ENCODE peak calls at places on chromosomes 2 and 18, in five cellular contexts. I is tibial artery, R is fibroblast of lung, S is skeletal muscle cell, B is esophagus squamous epithelium. A is an unnamed sample.

GRCh38 chr18:48735070-48735676 is 196.3 kb downstream of the CTIF start:
- DNase-seq in I (no peak), R (no peak), S (no peak), B (no peak), A (peak; percentile 40)

GRCh38 chr2:223884399-223884798 is 47.0 kb upstream of the AP1S3 start:
- DNase-seq in I (no peak), R (no peak), S (no peak), B (no peak), A (peak; percentile 29)

GRCh38 chr2:187497140-187497539 is 49.1 kb upstream of the CALCRL start:
- DNase-seq in I (no peak), R (no peak), S (no peak), B (no peak), A (no peak)

GRCh38 chr2:9327873-9328352 is 95.4 kb downstream of the ITGB1BP1 start:
- DNase-seq in I (no peak), R (peak; percentile 56), S (no peak), B (no peak), A (peak; percentile 76)

GRCh38 chr2:226273440-226273839 is 526.2 kb downstream of the IRS1 start:
- DNase-seq in I (no peak), R (no peak), S (no peak), B (no peak), A (no peak)

GRCh38 chr2:145753209-145753608 is 1233.3 kb upstream of the ZEB2 start:
- DNase-seq in I (no peak), R (no peak), S (no peak), B (no peak), A (no peak)

GRCh38 chr2:145751634-145752033 is 1231.7 kb upstream of the ZEB2 start:
- DNase-seq in I (no peak), R (peak; percentile 72), S (peak; percentile 75), B (no peak), A (peak; percentile 66)

GRCh38 chr2:54549912-54550518 is 93.9 kb downstream of the SPTBN1 start:
- DNase-seq in I (no peak), R (no peak), S (no peak), B (no peak), A (no peak)

GRCh38 chr18:74389161-74389927 is 67.8 kb downstream of the DIPK1C start:
- DNase-seq in I (no peak), R (no peak), S (no peak), B (no peak), A (no peak)

GRCh38 chr2:171102802-171103201 is 57.9 kb downstream of the TLK1 start:
- DNase-seq in I (no peak), R (no peak), S (no peak), B (no peak), A (no peak)
- H3K4me3 ChIP-seq in I (no peak overlapping the region), R (no peak overlapping the region), S (no peak overlapping the region), B (no peak overlapping the region), A (no peak overlapping the region)

GRCh38 chr2:222423186-222423585 is 1.2 kb upstream of the SGPP2 start:
- DNase-seq in I (no peak), R (no peak), S (no peak), B (no peak), A (no peak)

GRCh38 chr2:222421626-222422025 is 2.7 kb upstream of the SGPP2 start:
- DNase-seq in I (no peak), R (no peak), S (no peak), B (no peak), A (no peak)

GRCh38 chr2:222424729-222425671 is 657 bp downstream of the SGPP2 start:
- DNase-seq in I (no peak), R (no peak), S (no peak), B (no peak), A (no peak)

GRCh38 chr2:222424281-222424728 is at the start of gene SGPP2:
- DNase-seq in I (no peak), R (no peak), S (no peak), B (no peak), A (no peak)

DNA sequence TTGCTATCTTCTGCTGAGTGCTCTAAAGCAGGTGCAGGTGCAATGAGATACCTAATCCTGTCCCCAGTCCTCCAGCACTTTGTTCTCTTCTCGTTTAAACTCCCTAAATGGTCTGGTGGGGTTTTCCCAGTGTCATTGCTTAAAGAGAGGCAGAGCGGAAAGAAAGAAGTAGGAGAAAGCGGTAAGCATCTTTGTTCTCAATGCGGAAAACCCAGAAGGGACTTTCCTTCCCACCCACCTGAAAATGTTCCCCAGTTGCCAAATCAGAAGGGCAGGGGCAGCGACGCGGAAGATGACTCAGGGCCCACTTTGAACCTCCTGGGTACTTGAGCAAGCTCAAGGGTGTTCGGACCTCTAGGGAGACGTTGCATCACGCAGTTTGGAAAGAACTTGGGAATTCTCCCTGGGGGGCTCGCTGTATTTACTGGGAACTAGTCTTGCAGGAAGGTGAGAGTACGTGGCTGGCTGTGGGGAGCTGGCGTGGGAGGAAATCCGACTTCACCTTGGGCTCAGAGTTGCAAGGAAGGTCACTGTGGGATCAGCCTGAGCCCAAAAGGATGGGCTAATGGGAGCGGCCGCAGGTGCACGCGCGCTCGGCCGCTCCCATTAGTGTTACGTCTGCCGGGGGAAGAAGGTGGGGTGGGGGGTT is 587 bp upstream of the SGPP2 start:
- DNase-seq in I (no peak), R (no peak), S (no peak), B (no peak), A (peak; percentile 72)
- H3K4me3 ChIP-seq in I (peak overlapping the region; percentile 44), R (no peak overlapping the region), S (no peak overlapping the region), B (peak overlapping the region; percentile 62), A (peak overlapping the region; percentile 66)

DNA sequence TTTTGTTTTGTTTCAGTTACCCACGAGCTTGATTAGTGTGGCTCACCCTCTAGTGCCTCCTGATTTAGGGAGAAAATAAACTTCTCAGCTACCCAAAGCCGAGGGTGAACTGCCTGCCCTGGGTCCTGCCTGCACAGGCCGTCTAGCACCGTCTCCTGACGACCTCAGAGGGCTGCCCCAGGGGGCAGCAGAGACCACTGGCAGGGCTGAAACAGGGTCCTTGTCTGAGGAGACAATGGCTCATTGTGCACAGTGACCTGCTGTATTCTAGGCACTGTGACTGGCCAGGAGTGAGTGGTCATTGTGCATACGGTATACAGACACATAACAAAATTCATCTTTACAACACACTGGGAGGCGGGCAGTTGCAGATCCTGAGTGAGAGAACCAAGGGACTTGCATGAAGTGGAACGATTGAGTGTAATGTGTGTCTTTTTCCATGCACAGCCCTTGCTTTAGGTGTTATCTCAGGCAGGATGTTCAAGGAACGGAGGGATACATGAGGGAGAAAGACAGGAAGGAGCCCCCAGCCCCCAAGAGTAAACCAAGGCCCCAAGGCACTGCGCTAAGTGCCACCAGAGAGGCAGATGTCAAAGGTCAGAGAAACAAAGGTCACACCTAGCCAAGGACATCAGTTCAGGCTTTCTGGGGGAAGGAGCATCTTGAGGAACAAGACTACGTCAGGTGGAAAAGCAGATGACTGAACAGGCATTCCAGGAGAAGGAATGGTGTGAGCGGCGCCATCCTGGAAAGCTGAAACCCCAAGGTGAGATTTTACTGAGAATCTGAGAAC is 421.3 kb downstream of the LPIN1 start:
- DNase-seq in I (no peak), R (no peak), S (no peak), B (no peak), A (no peak)
- H3K4me3 ChIP-seq in I (no peak overlapping the region), R (no peak overlapping the region), S (no peak overlapping the region), B (no peak overlapping the region), A (no peak overlapping the region)

DNA sequence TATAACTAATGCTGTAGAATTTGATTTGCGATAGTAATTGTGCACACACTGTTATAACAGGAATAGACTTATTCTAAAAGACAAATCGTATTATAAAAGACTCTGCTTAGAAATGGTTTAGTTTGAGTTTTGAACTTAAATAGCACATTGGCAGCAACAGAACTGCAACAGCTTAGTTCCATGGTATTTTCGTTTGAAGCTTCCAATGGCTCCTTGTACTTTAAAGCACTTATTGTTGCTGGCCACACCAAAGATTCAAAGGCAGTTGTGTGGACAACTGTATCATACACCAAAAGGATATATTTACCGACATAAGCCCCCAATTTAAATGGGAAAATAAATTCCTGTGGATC is 634 bp downstream of the WIPF1 start:
- DNase-seq in I (no peak), R (no peak), S (no peak), B (no peak), A (no peak)
- H3K4me3 ChIP-seq in I (peak overlapping the region; percentile 12), R (no peak overlapping the region), S (no peak overlapping the region), B (peak overlapping the region; percentile 27), A (no peak overlapping the region)

GRCh38 chr2:216300921-216301320 is 71.4 kb downstream of the MARCHF4 start:
- DNase-seq in I (no peak), R (no peak), S (no peak), B (no peak), A (no peak)
- H3K4me3 ChIP-seq in I (no peak overlapping the region), R (no peak overlapping the region), S (no peak overlapping the region), B (no peak overlapping the region), A (no peak overlapping the region)

DNA sequence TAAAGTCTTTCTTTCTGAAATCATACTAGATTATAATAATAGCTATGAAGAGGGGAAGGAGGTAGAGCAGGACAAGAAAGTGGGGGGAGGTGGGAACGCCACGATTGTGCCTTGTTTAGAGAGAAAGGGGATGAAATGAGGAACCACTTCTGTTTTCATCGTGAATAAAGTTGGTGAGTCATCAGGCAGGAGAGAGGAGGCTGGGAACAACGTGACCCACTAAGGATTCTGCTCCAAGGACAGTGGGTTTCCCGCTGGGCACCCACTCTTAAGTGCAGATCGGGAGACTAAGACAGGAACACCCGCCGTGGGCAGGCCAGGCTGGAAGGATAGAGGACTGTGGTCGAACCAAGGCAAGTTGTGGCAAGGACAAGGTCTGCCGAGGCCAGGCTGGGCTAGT is 158.2 kb downstream of the L3MBTL4 start:
- DNase-seq in I (no peak), R (no peak), S (no peak), B (no peak), A (no peak)
- H3K4me3 ChIP-seq in I (no peak overlapping the region), R (no peak overlapping the region), S (no peak overlapping the region), B (no peak overlapping the region), A (no peak overlapping the region)

GRCh38 chr2:69948032-69948962 is 13.1 kb downstream of the ASPRV1 start:
- DNase-seq in I (no peak), R (peak; percentile 14), S (no peak), B (no peak), A (no peak)
- H3K4me3 ChIP-seq in I (no peak overlapping the region), R (no peak overlapping the region), S (peak overlapping the region; percentile 0), B (no peak overlapping the region), A (no peak overlapping the region)

GRCh38 chr2:136108461-136108860 is 9.5 kb downstream of the CXCR4 start:
- DNase-seq in I (no peak), R (no peak), S (no peak), B (no peak), A (no peak)

GRCh38 chr2:136104977-136105376 is 13.0 kb downstream of the CXCR4 start:
- DNase-seq in I (no peak), R (no peak), S (no peak), B (no peak), A (no peak)

GRCh38 chr2:136110528-136110927 is 7.4 kb downstream of the CXCR4 start:
- DNase-seq in I (no peak), R (no peak), S (no peak), B (no peak), A (no peak)

GRCh38 chr2:136107238-136108033 is 10.5 kb downstream of the CXCR4 start:
- DNase-seq in I (no peak), R (no peak), S (no peak), B (no peak), A (no peak)

DNA sequence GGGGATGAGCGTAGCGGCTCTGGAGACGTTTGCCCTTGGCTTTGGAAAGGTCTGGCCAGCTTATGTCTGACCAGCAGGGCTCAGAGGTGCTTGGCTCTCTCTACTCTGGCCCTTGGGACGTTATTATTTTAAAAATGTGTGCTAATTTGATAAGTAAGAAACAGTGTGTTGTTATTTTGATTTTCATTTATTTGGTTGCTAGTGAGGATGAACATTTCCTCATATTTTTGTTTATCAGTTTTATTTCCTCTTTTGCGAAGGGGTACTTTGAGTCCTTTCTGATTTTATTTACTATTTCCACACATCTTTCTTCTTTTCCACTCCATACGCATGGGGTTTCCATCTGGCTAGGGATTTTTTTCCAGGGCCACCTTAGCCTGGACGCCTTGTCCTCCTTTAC is 11.4 kb downstream of the CXCR4 start:
- DNase-seq in I (no peak), R (no peak), S (no peak), B (no peak), A (no peak)
- H3K4me3 ChIP-seq in I (no peak overlapping the region), R (no peak overlapping the region), S (no peak overlapping the region), B (no peak overlapping the region), A (no peak overlapping the region)

GRCh38 chr2:69961496-69961895 is at the start of gene ASPRV1:
- DNase-seq in I (peak; percentile 55), R (no peak), S (no peak), B (no peak), A (no peak)
- H3K4me3 ChIP-seq in I (no peak within 1 kb of the TSS), R (no peak within 1 kb of the TSS), S (no peak within 1 kb of the TSS), B (no peak within 1 kb of the TSS), A (no peak within 1 kb of the TSS)